ENCODE peak calls at places on chromosomes 13 and 19, in nine cellular contexts. J is endodermal cell; A is uterus; Z is effector memory CD4-positive, alpha-beta T cell; B is keratinocyte; C is heart left ventricle; R is body of pancreas; O is WERI-Rb-1; F is tibial artery. I is an unnamed sample.

GRCh38 chr13:93226065-93226622 is 463 bp upstream of the GPC6 start:
- DNase-seq in J (no peak), A (no peak), Z (no peak), B (no peak), C (no peak), R (no peak), O (no peak), F (no peak), I (no peak)

GRCh38 chr19:50717026-50717723 is 2.4 kb downstream of the SHANK1 start:
- DNase-seq in J (no peak), A (no peak), Z (no peak), B (no peak), C (no peak), R (no peak), O (no peak), F (no peak), I (no peak)

GRCh38 chr19:22619371-22619770 is 14.8 kb upstream of the ZNF492 start:
- DNase-seq in J (no peak), A (no peak), Z (no peak), B (no peak), C (peak), R (no peak), O (no peak), F (no peak), I (peak)

GRCh38 chr19:16660763-16661479 is at the start of gene TMEM38A:
- DNase-seq in J (peak), A (peak), Z (peak), B (no peak), C (peak), R (peak), O (peak), F (peak), I (peak)

GRCh38 chr13:51728972-51729371 is 75.0 kb downstream of the DHRS12 start:
- DNase-seq in J (no peak), A (no peak), Z (no peak), B (no peak), C (no peak), R (no peak), O (no peak), F (no peak), I (no peak)

GRCh38 chr13:64684685-64685431 is 2545.3 kb downstream of the PCDH9 start:
- DNase-seq in J (peak), A (no peak), Z (no peak), B (no peak), C (no peak), R (no peak), O (no peak), F (no peak), I (no peak)

GRCh38 chr13:42333613-42334328 is 61.8 kb downstream of the AKAP11 start:
- DNase-seq in J (peak), A (no peak), Z (no peak), B (no peak), C (no peak), R (no peak), O (no peak), F (no peak), I (no peak)

GRCh38 chr19:32687681-32688080 is 3.9 kb upstream of the NUDT19 start:
- DNase-seq in J (no peak), A (no peak), Z (no peak), B (no peak), C (no peak), R (no peak), O (no peak), F (no peak), I (no peak)

GRCh38 chr13:106919093-106919492 is 351.2 kb upstream of the ARGLU1 start:
- DNase-seq in J (no peak), A (no peak), Z (no peak), B (no peak), C (no peak), R (no peak), O (no peak), F (no peak), I (no peak)

GRCh38 chr19:43482193-43482592 is 16.8 kb upstream of the LYPD3 start:
- DNase-seq in J (no peak), A (no peak), Z (no peak), B (no peak), C (no peak), R (no peak), O (no peak), F (no peak), I (no peak)

GRCh38 chr19:48737360-48737998 is 2.9 kb downstream of the RASIP1 start:
- DNase-seq in J (peak), A (no peak), Z (no peak), B (no peak), C (peak), R (peak), O (no peak), F (no peak), I (peak)

GRCh38 chr19:47447470-47448359 is 24.0 kb downstream of the SLC8A2 start:
- DNase-seq in J (peak), A (no peak), Z (peak), B (no peak), C (no peak), R (no peak), O (peak), F (no peak), I (peak)

GRCh38 chr13:99965329-99966000 is 6.1 kb downstream of the ZIC5 start:
- DNase-seq in J (no peak), A (no peak), Z (no peak), B (no peak), C (no peak), R (no peak), O (no peak), F (no peak), I (no peak)

GRCh38 chr13:26445092-26445491 is 112.4 kb upstream of the WASF3 start:
- DNase-seq in J (no peak), A (no peak), Z (no peak), B (no peak), C (no peak), R (no peak), O (peak), F (no peak), I (no peak)

GRCh38 chr19:50315773-50316448 is 13.3 kb downstream of the KCNC3 start:
- DNase-seq in J (peak), A (no peak), Z (no peak), B (no peak), C (no peak), R (no peak), O (peak), F (no peak), I (no peak)

GRCh38 chr13:84445776-84446175 is 563.5 kb upstream of the SLITRK1 start:
- DNase-seq in J (no peak), A (no peak), Z (no peak), B (peak), C (no peak), R (no peak), O (no peak), F (no peak), I (no peak)

GRCh38 chr13:24270639-24271131 is 38.7 kb upstream of the C1QTNF9 start:
- DNase-seq in J (peak), A (peak), Z (peak), B (no peak), C (peak), R (peak), O (no peak), F (peak), I (peak)

GRCh38 chr13:88978607-88979006 is 1307.4 kb downstream of the SLITRK5 start:
- DNase-seq in J (no peak), A (no peak), Z (no peak), B (no peak), C (no peak), R (no peak), O (no peak), F (no peak), I (no peak)

GRCh38 chr13:32902898-32903297 is 113.3 kb upstream of the KL start:
- DNase-seq in J (peak), A (peak), Z (no peak), B (no peak), C (peak), R (peak), O (no peak), F (peak), I (peak)

GRCh38 chr19:35212241-35212640 is 16.3 kb downstream of the FAM187B start:
- DNase-seq in J (peak), A (no peak), Z (no peak), B (no peak), C (no peak), R (no peak), O (no peak), F (no peak), I (no peak)

GRCh38 chr13:33224686-33225085 is 60.9 kb downstream of the STARD13 start:
- DNase-seq in J (no peak), A (no peak), Z (no peak), B (no peak), C (no peak), R (no peak), O (no peak), F (no peak), I (no peak)

GRCh38 chr13:44301639-44302015 is 72.0 kb upstream of the SERP2 start:
- DNase-seq in J (no peak), A (no peak), Z (no peak), B (no peak), C (no peak), R (no peak), O (no peak), F (no peak), I (no peak)

GRCh38 chr13:31742102-31742695 is 2.9 kb downstream of the RXFP2 start:
- DNase-seq in J (peak), A (peak), Z (peak), B (no peak), C (peak), R (peak), O (peak), F (peak), I (peak)

GRCh38 chr13:99501952-99502310 is 659 bp downstream of the TM9SF2 start:
- DNase-seq in J (no peak), A (no peak), Z (no peak), B (no peak), C (no peak), R (peak), O (peak), F (no peak), I (no peak)

GRCh38 chr13:113413898-113414282 is 39.4 kb downstream of the ADPRHL1 start:
- DNase-seq in J (no peak), A (no peak), Z (no peak), B (no peak), C (peak), R (no peak), O (no peak), F (peak), I (peak)

GRCh38 chr19:38658462-38659306 is 11.2 kb downstream of the ACTN4 start:
- DNase-seq in J (no peak), A (no peak), Z (no peak), B (peak), C (peak), R (peak), O (no peak), F (peak), I (no peak)

GRCh38 chr19:14550201-14550754 is 20.9 kb downstream of the TECR start:
- DNase-seq in J (no peak), A (no peak), Z (no peak), B (no peak), C (no peak), R (peak), O (no peak), F (no peak), I (no peak)

GRCh38 chr13:113364933-113365371 is 1.0 kb upstream of the GRTP1 start:
- DNase-seq in J (no peak), A (peak), Z (no peak), B (no peak), C (no peak), R (no peak), O (peak), F (peak), I (peak)

GRCh38 chr13:34172048-34172447 is 354.1 kb downstream of the RFC3 start:
- DNase-seq in J (no peak), A (no peak), Z (no peak), B (no peak), C (no peak), R (no peak), O (no peak), F (no peak), I (no peak)

GRCh38 chr19:3660493-3661219 is 34.1 kb upstream of the CACTIN start:
- DNase-seq in J (no peak), A (no peak), Z (no peak), B (no peak), C (no peak), R (no peak), O (no peak), F (no peak), I (no peak)

GRCh38 chr13:58712191-58712590 is 1080.6 kb downstream of the PCDH17 start:
- DNase-seq in J (peak), A (no peak), Z (no peak), B (no peak), C (no peak), R (no peak), O (peak), F (no peak), I (no peak)

GRCh38 chr19:15379996-15380647 is 535 bp upstream of the AKAP8 start:
- DNase-seq in J (peak), A (no peak), Z (no peak), B (peak), C (no peak), R (peak), O (peak), F (no peak), I (peak)

GRCh38 chr19:45769821-45770191 is 754 bp upstream of the SIX5 start:
- DNase-seq in J (no peak), A (peak), Z (peak), B (no peak), C (peak), R (peak), O (peak), F (peak), I (peak)

GRCh38 chr19:7790416-7790815 is 27.4 kb downstream of the CLEC4M start:
- DNase-seq in J (no peak), A (no peak), Z (no peak), B (no peak), C (no peak), R (no peak), O (no peak), F (no peak), I (no peak)

GRCh38 chr13:49319555-49320350 is 72.0 kb downstream of the CDADC1 start:
- DNase-seq in J (no peak), A (no peak), Z (no peak), B (no peak), C (no peak), R (no peak), O (no peak), F (no peak), I (peak)

GRCh38 chr13:24032252-24032651 is 128.3 kb upstream of the SPATA13 start:
- DNase-seq in J (no peak), A (no peak), Z (no peak), B (no peak), C (no peak), R (no peak), O (no peak), F (no peak), I (no peak)

GRCh38 chr19:15291089-15291488 is 41.2 kb downstream of the BRD4 start:
- DNase-seq in J (no peak), A (no peak), Z (no peak), B (no peak), C (no peak), R (no peak), O (no peak), F (no peak), I (no peak)

GRCh38 chr19:10159610-10160009 is 35.1 kb downstream of the DNMT1 start:
- DNase-seq in J (no peak), A (no peak), Z (no peak), B (no peak), C (no peak), R (no peak), O (no peak), F (no peak), I (no peak)

GRCh38 chr19:18698321-18699167 is 15.1 kb downstream of the CRTC1 start:
- DNase-seq in J (peak), A (no peak), Z (no peak), B (no peak), C (no peak), R (no peak), O (no peak), F (no peak), I (no peak)

GRCh38 chr19:18704054-18704453 is 20.6 kb downstream of the CRTC1 start:
- DNase-seq in J (no peak), A (no peak), Z (no peak), B (no peak), C (no peak), R (no peak), O (no peak), F (no peak), I (no peak)

GRCh38 chr19:18699403-18700054 is 16.0 kb downstream of the CRTC1 start:
- DNase-seq in J (peak), A (no peak), Z (no peak), B (no peak), C (no peak), R (no peak), O (no peak), F (no peak), I (no peak)

GRCh38 chr19:18700501-18701249 is 17.2 kb downstream of the CRTC1 start:
- DNase-seq in J (peak), A (peak), Z (peak), B (no peak), C (peak), R (peak), O (peak), F (peak), I (peak)

DNA sequence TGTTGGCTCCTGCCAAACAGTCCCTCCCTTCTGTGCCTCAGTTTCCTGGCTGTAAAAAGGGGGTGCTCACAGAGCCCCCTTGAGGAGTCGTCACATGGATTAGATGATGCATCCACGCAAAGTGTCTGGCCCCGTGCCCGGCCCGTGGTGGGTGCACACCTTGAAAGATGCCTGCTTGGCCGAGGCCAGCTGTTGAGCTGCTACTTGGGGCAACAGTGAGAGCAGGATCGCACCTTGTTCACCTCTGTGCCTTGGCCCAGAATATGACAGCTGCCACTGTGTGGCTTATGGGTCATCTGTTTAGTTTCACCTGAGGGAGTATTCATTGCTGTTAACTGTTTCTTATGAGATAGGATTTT is 17.7 kb downstream of the CRTC1 start:
- DNase-seq in J (no peak), A (no peak), Z (no peak), B (no peak), C (no peak), R (no peak), O (no peak), F (no peak), I (no peak)
- H3K27ac ChIP-seq in J (no peak), A (peak), Z (peak), B (no peak), C (peak), R (peak), O (peak), F (peak), I (no peak)

GRCh38 chr19:5035817-5036732 is 67.2 kb downstream of the KDM4B start:
- DNase-seq in J (no peak), A (no peak), Z (no peak), B (no peak), C (no peak), R (no peak), O (no peak), F (no peak), I (no peak)
- H3K4me3 ChIP-seq in J (no peak), A (no peak), Z (no peak), B (no peak), C (no peak), R (no peak), O (no peak), F (peak), I (no peak)

DNA sequence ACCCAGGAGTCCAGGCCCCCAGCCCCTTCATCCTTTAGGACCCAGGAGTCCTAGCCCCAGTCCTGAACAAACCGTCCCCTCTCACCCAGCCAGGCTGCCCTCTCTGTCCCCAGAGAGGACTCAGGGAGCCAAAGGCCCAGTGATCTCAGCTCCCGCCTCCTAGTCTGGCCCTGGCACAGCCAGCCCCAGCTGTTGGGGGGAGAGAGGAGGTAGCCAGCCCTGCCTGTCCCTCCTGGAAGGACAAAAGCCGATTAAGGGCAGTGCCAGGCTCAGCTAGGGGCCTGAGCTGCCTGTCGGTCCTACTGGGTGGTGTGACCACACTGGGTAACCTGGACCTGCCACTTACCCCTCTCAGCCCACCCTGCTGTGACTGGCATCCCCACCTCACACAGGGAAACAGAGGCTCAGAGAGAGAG is 14.5 kb downstream of the LIPE start:
- DNase-seq in J (no peak), A (no peak), Z (no peak), B (no peak), C (no peak), R (no peak), O (no peak), F (no peak), I (peak)
- H3K27ac ChIP-seq in J (no peak), A (no peak), Z (no peak), B (no peak), C (no peak), R (no peak), O (no peak), F (no peak), I (no peak)

GRCh38 chr19:58563034-58563573 is 4.7 kb upstream of the UBE2M start:
- DNase-seq in J (peak), A (peak), Z (no peak), B (no peak), C (no peak), R (peak), O (peak), F (peak), I (no peak)
- H3K4me3 ChIP-seq in J (no peak), A (peak), Z (peak), B (peak), C (peak), R (no peak), O (peak), F (peak), I (no peak)

GRCh38 chr13:60335531-60335930 is 61.5 kb upstream of the TDRD3 start:
- DNase-seq in J (no peak), A (no peak), Z (no peak), B (no peak), C (no peak), R (no peak), O (no peak), F (no peak), I (no peak)
- H3K27ac ChIP-seq in J (no peak), A (no peak), Z (no peak), B (no peak), C (no peak), R (no peak), O (no peak), F (no peak), I (no peak)

DNA sequence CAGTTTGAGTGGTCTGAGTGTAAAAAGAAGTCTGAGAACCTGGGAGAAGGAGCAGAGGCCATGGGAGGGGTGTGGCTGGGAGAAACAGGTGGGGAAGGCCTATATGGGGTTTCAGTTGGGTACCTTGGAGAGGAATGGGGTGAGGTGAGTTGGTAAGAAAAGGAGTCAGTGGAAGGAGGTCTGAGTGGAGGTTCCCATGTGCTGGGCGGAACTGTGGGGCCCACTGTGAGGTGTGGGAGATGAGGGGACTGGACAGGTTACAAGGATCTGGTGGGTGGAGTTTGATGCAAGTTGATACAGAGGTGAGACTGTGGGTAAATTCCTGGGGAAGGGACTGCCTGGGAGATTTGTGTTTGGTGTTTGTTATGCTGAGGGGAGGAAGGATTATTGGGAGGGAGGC is 2.1 kb downstream of the ZNF574 start:
- DNase-seq in J (no peak), A (no peak), Z (no peak), B (no peak), C (no peak), R (no peak), O (no peak), F (no peak), I (no peak)
- H3K4me3 ChIP-seq in J (peak), A (no peak), Z (no peak), B (no peak), C (no peak), R (no peak), O (no peak), F (no peak), I (no peak)

DNA sequence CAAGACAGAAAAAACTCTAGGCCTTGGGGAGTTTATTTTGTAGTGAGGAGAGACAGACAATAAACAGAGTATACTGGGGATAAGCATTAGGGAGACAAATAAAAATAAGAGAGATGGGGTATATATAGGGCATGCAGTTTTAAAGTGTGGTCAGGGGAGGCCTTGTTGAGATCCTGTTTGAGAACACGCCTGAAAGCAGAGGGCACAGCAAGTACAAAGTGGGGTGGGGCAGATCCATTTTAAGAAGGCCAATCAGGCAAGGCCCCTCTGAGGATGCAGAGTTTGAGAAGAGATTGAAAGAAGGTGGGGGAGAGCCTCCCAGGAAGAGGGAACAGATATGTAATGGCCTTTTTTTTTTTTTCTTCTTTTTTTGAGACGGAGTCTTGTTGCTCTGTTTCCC is 2.1 kb downstream of the PPP2R1A start:
- DNase-seq in J (no peak), A (no peak), Z (no peak), B (no peak), C (peak), R (no peak), O (no peak), F (no peak), I (no peak)
- H3K27ac ChIP-seq in J (no peak), A (no peak), Z (no peak), B (no peak), C (peak), R (no peak), O (no peak), F (peak), I (peak)

GRCh38 chr19:2618611-2619010 is 83.9 kb downstream of the GNG7 start:
- DNase-seq in J (no peak), A (no peak), Z (peak), B (no peak), C (peak), R (peak), O (no peak), F (peak), I (peak)
- H3K4me3 ChIP-seq in J (no peak), A (no peak), Z (peak), B (no peak), C (no peak), R (no peak), O (no peak), F (no peak), I (no peak)